ENCODE peak calls at places on chromosomes 6 and 20, in seven cellular contexts. L is naive thymus-derived CD8-positive, alpha-beta T cell; M is activated naive CD8-positive, alpha-beta T cell treated with anti-CD3 and anti-CD28 coated beads for 36 hours; Q is GM13977; T is NCI-H1105; P is HCT116; G is mammary epithelial cell. J is an unnamed sample.

GRCh38 chr6:22828179-22829062 is 259.1 kb downstream of the HDGFL1 start:
- DNase-seq in L (no peak), M (no peak), Q (peak; percentile 28), T (no peak), P (peak; percentile 53), G (peak; percentile 97), J (no peak)

GRCh38 chr6:16683524-16684194 is 77.6 kb downstream of the ATXN1 start:
- DNase-seq in L (no peak), M (no peak), Q (no peak), T (no peak), P (peak; percentile 65), G (peak; percentile 95), J (no peak)

GRCh38 chr6:160248538-160248937 is 10.1 kb downstream of the SLC22A2 start:
- DNase-seq in L (no peak), M (no peak), Q (no peak), T (no peak), P (no peak), G (peak; percentile 75), J (no peak)

GRCh38 chr6:35258858-35259193 is 709 bp upstream of the ZNF76 start:
- DNase-seq in L (peak; percentile 49), M (no peak), Q (no peak), T (peak; percentile 22), P (peak; percentile 32), G (no peak), J (peak; percentile 57)

GRCh38 chr6:152146385-152146784 is 338.9 kb downstream of the ESR1 start:
- DNase-seq in L (no peak), M (no peak), Q (no peak), T (no peak), P (no peak), G (no peak), J (no peak)

GRCh38 chr6:166313255-166314070 is 5.3 kb upstream of the PRR18 start:
- DNase-seq in L (peak; percentile 55), M (peak; percentile 50), Q (peak; percentile 83), T (peak; percentile 40), P (peak; percentile 53), G (no peak), J (peak; percentile 79)

GRCh38 chr20:3734111-3734843 is 1.8 kb downstream of the HSPA12B start:
- DNase-seq in L (no peak), M (no peak), Q (no peak), T (no peak), P (no peak), G (no peak), J (no peak)

GRCh38 chr6:32622545-32623401 is 14.4 kb upstream of the HLA-DQA1 start:
- DNase-seq in L (peak; percentile 17), M (peak; percentile 47), Q (peak; percentile 53), T (no peak), P (no peak), G (peak; percentile 83), J (peak; percentile 59)

GRCh38 chr6:110486756-110487155 is 10.3 kb upstream of the SLC22A16 start:
- DNase-seq in L (no peak), M (no peak), Q (no peak), T (no peak), P (no peak), G (peak; percentile 25), J (no peak)

GRCh38 chr20:36202891-36203338 is 33.4 kb upstream of the AAR2 start:
- DNase-seq in L (peak; percentile 75), M (peak; percentile 70), Q (peak; percentile 87), T (peak; percentile 35), P (peak; percentile 10), G (peak; percentile 33), J (peak; percentile 87)

GRCh38 chr6:88490865-88491264 is 324.7 kb upstream of the CNR1 start:
- DNase-seq in L (no peak), M (no peak), Q (no peak), T (no peak), P (no peak), G (no peak), J (no peak)

GRCh38 chr6:68040312-68040778 is 594.7 kb upstream of the ADGRB3 start:
- DNase-seq in L (no peak), M (no peak), Q (no peak), T (no peak), P (no peak), G (no peak), J (no peak)

GRCh38 chr20:16803965-16804792 is 56.0 kb downstream of the OTOR start:
- DNase-seq in L (peak; percentile 8), M (peak; percentile 38), Q (peak; percentile 54), T (peak; percentile 69), P (peak; percentile 21), G (peak; percentile 28), J (peak; percentile 54)

GRCh38 chr6:3259491-3259958 is 778 bp downstream of the PSMG4 start:
- DNase-seq in L (peak; percentile 10), M (peak; percentile 39), Q (peak; percentile 55), T (peak; percentile 29), P (no peak), G (peak; percentile 54), J (no peak)

GRCh38 chr6:166989427-166990034 is 9.7 kb upstream of the CEP43 start:
- DNase-seq in L (peak; percentile 34), M (no peak), Q (peak; percentile 46), T (peak; percentile 28), P (no peak), G (peak; percentile 11), J (peak; percentile 32)

GRCh38 chr6:32462609-32463008 is 22.9 kb downstream of the HLA-DRA start:
- DNase-seq in L (no peak), M (peak; percentile 38), Q (peak; percentile 45), T (no peak), P (no peak), G (peak; percentile 5), J (no peak)

GRCh38 chr6:165820934-165821333 is 157.9 kb upstream of the PDE10A start:
- DNase-seq in L (no peak), M (no peak), Q (no peak), T (no peak), P (no peak), G (no peak), J (no peak)

GRCh38 chr6:4817551-4817950 is 41.3 kb downstream of the CDYL start:
- DNase-seq in L (no peak), M (no peak), Q (no peak), T (no peak), P (no peak), G (no peak), J (no peak)

GRCh38 chr20:10433623-10434466 is at the start of gene MKKS:
- DNase-seq in L (peak; percentile 82), M (peak; percentile 88), Q (peak; percentile 79), T (peak; percentile 86), P (peak; percentile 80), G (peak; percentile 91), J (peak; percentile 83)

GRCh38 chr6:125154184-125155135 is 887 bp downstream of the TPD52L1 start:
- DNase-seq in L (no peak), M (peak; percentile 25), Q (peak; percentile 46), T (no peak), P (peak; percentile 51), G (peak; percentile 69), J (peak; percentile 19)

GRCh38 chr6:5532941-5533340 is 271.6 kb downstream of the FARS2 start:
- DNase-seq in L (no peak), M (no peak), Q (no peak), T (no peak), P (no peak), G (no peak), J (no peak)

GRCh38 chr6:166221040-166221439 is 53.4 kb upstream of the TBXT start:
- DNase-seq in L (peak; percentile 6), M (peak; percentile 8), Q (no peak), T (no peak), P (no peak), G (no peak), J (no peak)

GRCh38 chr6:91135406-91135805 is 548.5 kb upstream of the MAP3K7 start:
- DNase-seq in L (no peak), M (no peak), Q (no peak), T (no peak), P (no peak), G (no peak), J (no peak)

GRCh38 chr6:15901141-15902115 is 227.5 kb upstream of the MYLIP start:
- DNase-seq in L (no peak), M (peak; percentile 13), Q (peak; percentile 75), T (no peak), P (no peak), G (no peak), J (peak; percentile 76)

GRCh38 chr6:45293306-45293705 is 34.8 kb upstream of the RUNX2 start:
- DNase-seq in L (no peak), M (no peak), Q (no peak), T (no peak), P (no peak), G (no peak), J (no peak)

GRCh38 chr6:836276-836853 is 143.4 kb upstream of the EXOC2 start:
- DNase-seq in L (no peak), M (no peak), Q (no peak), T (no peak), P (no peak), G (peak; percentile 67), J (no peak)

GRCh38 chr6:2687456-2687855 is 63.3 kb downstream of the MYLK4 start:
- DNase-seq in L (no peak), M (no peak), Q (no peak), T (no peak), P (no peak), G (peak; percentile 4), J (no peak)

GRCh38 chr20:32574296-32575226 is 10.6 kb downstream of the NOL4L start:
- DNase-seq in L (no peak), M (peak; percentile 50), Q (no peak), T (no peak), P (no peak), G (peak; percentile 49), J (no peak)

GRCh38 chr6:30544666-30545272 is 11.5 kb downstream of the GNL1 start:
- DNase-seq in L (no peak), M (no peak), Q (peak; percentile 56), T (peak; percentile 20), P (peak; percentile 36), G (peak; percentile 60), J (peak; percentile 53)

GRCh38 chr6:126204598-126204997 is 135.3 kb upstream of the CENPW start:
- DNase-seq in L (no peak), M (no peak), Q (no peak), T (no peak), P (no peak), G (peak; percentile 12), J (no peak)

GRCh38 chr20:36336838-36337478 is 30.8 kb downstream of the DLGAP4 start:
- DNase-seq in L (no peak), M (no peak), Q (no peak), T (no peak), P (no peak), G (no peak), J (no peak)

GRCh38 chr20:33113387-33113908 is 34.0 kb downstream of the BPIFB4 start:
- DNase-seq in L (no peak), M (no peak), Q (no peak), T (no peak), P (no peak), G (no peak), J (no peak)

GRCh38 chr6:46186583-46186982 is 15.8 kb upstream of the ENPP5 start:
- DNase-seq in L (no peak), M (no peak), Q (no peak), T (no peak), P (no peak), G (no peak), J (no peak)

GRCh38 chr20:3199206-3199605 is 5.3 kb downstream of the DDRGK1 start:
- DNase-seq in L (no peak), M (no peak), Q (no peak), T (no peak), P (no peak), G (no peak), J (no peak)

GRCh38 chr6:36224918-36225461 is 28.4 kb downstream of the BRPF3 start:
- DNase-seq in L (no peak), M (no peak), Q (no peak), T (peak; percentile 17), P (no peak), G (peak; percentile 2), J (no peak)

GRCh38 chr20:45055056-45055455 is 45.9 kb downstream of the KCNS1 start:
- DNase-seq in L (no peak), M (no peak), Q (peak; percentile 23), T (no peak), P (no peak), G (no peak), J (no peak)

GRCh38 chr6:29733057-29733456 is 9.8 kb downstream of the HLA-F start:
- DNase-seq in L (no peak), M (no peak), Q (no peak), T (no peak), P (no peak), G (no peak), J (no peak)

GRCh38 chr6:118893095-118893881 is 664 bp upstream of the ASF1A start:
- DNase-seq in L (peak; percentile 61), M (peak; percentile 40), Q (peak; percentile 37), T (peak; percentile 83), P (no peak), G (peak; percentile 62), J (peak; percentile 17)

J was measured in GM10248.